ENCODE peak calls at places on chromosomes 7 and 10, in six cellular contexts. Z is CD4-positive, CD25-positive, alpha-beta regulatory T cell; L is ascending aorta; J is HCT116; K is psoas muscle; U is bronchial epithelial cell. M is an unnamed sample.

GRCh38 chr7:130352335-130353074 is 7.9 kb downstream of the CPA5 start:
- DNase-seq in Z (no peak), L (no peak), J (no peak), K (no peak), U (peak; percentile 65), M (no peak)

GRCh38 chr10:116763440-116763839 is 21.1 kb upstream of the HSPA12A start:
- DNase-seq in Z (no peak), L (no peak), J (no peak), K (no peak), U (no peak), M (no peak)

GRCh38 chr10:76242956-76243355 is 811.5 kb downstream of the LRMDA start:
- DNase-seq in Z (no peak), L (no peak), J (no peak), K (no peak), U (no peak), M (no peak)

GRCh38 chr10:126972622-126973414 is 67.6 kb downstream of the DOCK1 start:
- DNase-seq in Z (no peak), L (no peak), J (no peak), K (no peak), U (peak; percentile 77), M (no peak)

GRCh38 chr10:69403519-69403918 is 13.2 kb downstream of the TACR2 start:
- DNase-seq in Z (no peak), L (no peak), J (no peak), K (no peak), U (peak; percentile 67), M (no peak)

GRCh38 chr10:74518076-74518475 is 308.3 kb upstream of the KAT6B start:
- DNase-seq in Z (no peak), L (no peak), J (no peak), K (no peak), U (no peak), M (no peak)

GRCh38 chr7:20786779-20787651 is at the start of gene SP8:
- DNase-seq in Z (no peak), L (no peak), J (no peak), K (peak; percentile 16), U (peak; percentile 26), M (no peak)

GRCh38 chr10:81874878-81875679 is at the start of gene NRG3:
- DNase-seq in Z (no peak), L (no peak), J (no peak), K (no peak), U (no peak), M (no peak)

GRCh38 chr10:113436836-113437235 is 116.0 kb upstream of the HABP2 start:
- DNase-seq in Z (no peak), L (no peak), J (no peak), K (no peak), U (no peak), M (no peak)

DNA sequence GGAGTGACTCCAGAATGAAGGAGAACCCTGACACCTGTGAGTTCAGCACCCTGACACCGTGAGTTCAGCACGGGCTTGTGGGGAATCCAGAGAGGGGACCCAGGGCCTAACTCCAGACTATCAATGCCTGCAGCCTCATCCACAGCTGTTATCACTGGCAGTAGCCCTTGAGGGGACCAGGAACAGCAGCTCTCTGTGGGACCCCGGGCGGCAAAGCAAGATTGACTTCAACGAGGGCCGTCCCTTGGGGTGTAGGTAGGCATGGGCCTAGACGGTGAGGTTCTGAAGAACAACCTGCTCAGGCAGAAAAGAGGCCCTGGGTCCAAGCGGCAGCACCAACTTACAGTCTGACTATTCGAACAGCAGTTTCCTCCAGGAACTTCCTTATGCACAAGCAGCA is 8.9 kb downstream of the GRID1 start:
- DNase-seq in Z (no peak), L (no peak), J (no peak), K (no peak), U (no peak), M (no peak)
- H3K4me3 ChIP-seq in Z (no peak overlapping the region), L (no peak overlapping the region), J (no peak overlapping the region), K (no peak overlapping the region), U (no peak overlapping the region), M (no peak overlapping the region)

GRCh38 chr10:23442936-23443335 is 4.1 kb downstream of the OTUD1 start:
- DNase-seq in Z (no peak), L (no peak), J (no peak), K (no peak), U (peak; percentile 12), M (no peak)
- H3K4me3 ChIP-seq in Z (peak overlapping the region; percentile 95), L (peak overlapping the region; percentile 96), J (no peak overlapping the region), K (peak overlapping the region; percentile 95), U (no peak overlapping the region), M (no peak overlapping the region)

DNA sequence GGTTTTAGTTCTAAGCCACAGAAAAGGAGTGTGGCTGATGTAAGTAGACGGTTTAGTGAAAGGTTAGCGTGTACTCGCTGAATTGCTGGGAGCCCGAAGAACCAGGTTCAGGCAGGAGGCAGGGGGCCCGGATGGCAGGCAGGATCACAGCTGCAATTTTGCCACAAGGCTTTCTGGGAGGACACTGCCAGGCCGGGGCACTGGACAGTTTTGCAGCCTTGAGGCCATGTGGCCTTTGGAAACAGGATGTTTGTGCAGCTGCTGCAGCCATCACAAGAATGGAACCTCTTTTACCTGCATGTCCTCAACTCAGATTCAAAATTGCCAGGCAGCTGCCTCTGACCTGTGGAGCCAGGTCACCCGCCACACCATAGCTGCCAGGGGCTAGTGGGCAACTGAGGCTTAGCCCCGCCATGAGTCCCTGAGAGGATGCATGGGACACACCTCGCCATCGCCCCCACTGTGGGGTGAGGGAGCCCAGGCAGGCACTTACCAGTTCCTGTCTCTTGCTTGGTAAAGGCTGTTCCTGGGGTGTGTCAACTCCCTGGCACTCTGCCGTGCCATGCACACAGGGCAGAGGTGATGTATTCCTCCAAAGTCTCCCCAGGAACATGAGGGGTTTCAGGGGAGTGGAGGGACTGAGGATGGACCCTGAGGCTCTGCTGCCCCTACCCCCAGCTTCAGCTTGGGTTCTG is 188.6 kb downstream of the RPS24 start:
- DNase-seq in Z (no peak), L (no peak), J (no peak), K (no peak), U (no peak), M (no peak)
- H3K4me3 ChIP-seq in Z (no peak overlapping the region), L (no peak overlapping the region), J (no peak overlapping the region), K (no peak overlapping the region), U (no peak overlapping the region), M (no peak overlapping the region)

DNA sequence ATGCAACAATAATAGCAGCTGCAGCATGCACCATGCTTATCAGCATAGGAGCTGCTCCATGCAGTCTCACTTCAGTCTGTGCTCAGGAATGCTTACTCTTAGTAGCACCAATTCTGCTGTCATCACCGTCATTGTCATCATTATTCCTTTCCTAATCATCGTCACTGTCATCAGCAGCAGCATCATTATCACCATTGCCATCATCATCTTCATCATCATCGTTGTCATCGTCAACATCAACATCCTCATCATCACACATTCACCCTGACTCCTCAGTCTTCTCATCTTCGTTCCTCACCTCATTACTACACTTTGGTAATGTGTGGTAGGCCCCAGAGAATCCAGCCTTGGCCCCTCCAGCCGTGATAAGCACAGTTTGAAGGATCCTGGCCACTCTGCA is 545.0 kb downstream of the TNS3 start:
- DNase-seq in Z (no peak), L (no peak), J (no peak), K (no peak), U (no peak), M (no peak)
- H3K4me3 ChIP-seq in Z (no peak overlapping the region), L (no peak overlapping the region), J (no peak overlapping the region), K (no peak overlapping the region), U (no peak overlapping the region), M (no peak overlapping the region)

DNA sequence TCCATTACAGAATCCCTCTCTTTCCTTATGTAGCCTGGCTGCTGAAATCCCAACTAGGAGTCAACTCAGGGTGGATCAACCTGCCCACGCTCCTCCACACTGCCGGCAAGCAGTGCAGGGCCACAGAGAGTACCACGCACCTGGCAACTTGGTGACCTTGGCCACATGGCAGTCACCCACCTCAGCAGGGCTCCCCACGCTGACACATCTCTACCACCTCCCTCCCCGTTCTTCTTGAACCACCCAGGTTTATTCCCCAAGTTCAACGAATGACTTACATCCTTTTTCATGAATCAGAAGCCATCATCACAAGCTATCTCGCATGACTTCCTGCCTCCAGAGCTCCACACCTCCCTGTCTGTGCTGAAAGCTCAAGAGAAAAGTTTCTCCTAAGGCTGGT is 153.4 kb downstream of the GRID1 start:
- DNase-seq in Z (no peak), L (no peak), J (no peak), K (no peak), U (no peak), M (no peak)
- H3K4me3 ChIP-seq in Z (no peak overlapping the region), L (no peak overlapping the region), J (no peak overlapping the region), K (no peak overlapping the region), U (no peak overlapping the region), M (no peak overlapping the region)

DNA sequence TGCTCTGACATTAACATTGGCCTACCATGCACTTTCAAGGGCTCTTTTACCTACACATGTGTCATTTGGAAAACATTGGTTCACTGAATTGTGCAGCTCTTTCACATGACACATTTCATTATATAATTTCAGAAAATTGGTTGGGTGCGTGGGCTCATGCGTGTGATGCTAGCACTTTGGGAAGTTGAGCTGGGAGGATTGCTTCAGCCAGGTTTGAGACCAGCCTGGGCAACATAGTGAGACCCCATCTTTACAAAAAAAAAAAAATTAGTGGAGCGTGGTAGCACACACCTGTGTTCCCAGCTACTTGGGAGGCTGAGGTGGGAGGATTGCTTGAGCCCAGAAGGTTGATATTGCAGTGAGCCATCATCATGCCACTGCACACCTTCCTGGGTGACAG is 3.9 kb downstream of the TASOR2 start:
- DNase-seq in Z (no peak), L (no peak), J (no peak), K (no peak), U (no peak), M (no peak)
- H3K4me3 ChIP-seq in Z (no peak overlapping the region), L (no peak overlapping the region), J (no peak overlapping the region), K (no peak overlapping the region), U (no peak overlapping the region), M (no peak overlapping the region)

GRCh38 chr10:17255512-17255911 is 27.5 kb downstream of the VIM start:
- DNase-seq in Z (no peak), L (no peak), J (no peak), K (no peak), U (no peak), M (no peak)

GRCh38 chr10:17256627-17257026 is 28.6 kb downstream of the VIM start:
- DNase-seq in Z (no peak), L (no peak), J (no peak), K (no peak), U (no peak), M (no peak)

GRCh38 chr10:17256026-17256425 is 28.0 kb downstream of the VIM start:
- DNase-seq in Z (no peak), L (no peak), J (no peak), K (no peak), U (no peak), M (no peak)

GRCh38 chr10:17262502-17262901 is 34.5 kb downstream of the VIM start:
- DNase-seq in Z (no peak), L (no peak), J (no peak), K (no peak), U (no peak), M (no peak)

GRCh38 chr10:17257466-17258321 is 29.7 kb downstream of the VIM start:
- DNase-seq in Z (peak; percentile 29), L (no peak), J (peak; percentile 60), K (no peak), U (peak; percentile 62), M (peak; percentile 70)
- H3K4me3 ChIP-seq in Z (no peak overlapping the region), L (peak overlapping the region; percentile 23), J (no peak overlapping the region), K (peak overlapping the region; percentile 28), U (no peak overlapping the region), M (no peak overlapping the region)